ENCODE peak calls at places on chromosomes 13 and 19, in six cellular contexts. G, T, Z, Y, R and F are unnamed samples.

GRCh38 chr13:80901111-80902014 is 560.4 kb upstream of the SPRY2 start:
- DNase-seq in G (no peak), T (no peak), Z (no peak), Y (no peak), R (peak; percentile 18), F (no peak)

GRCh38 chr13:20391597-20392452 is 133.8 kb downstream of the CRYL1 start:
- DNase-seq in G (no peak), T (no peak), Z (no peak), Y (peak; percentile 21), R (no peak), F (no peak)

GRCh38 chr13:30829145-30829544 is 76.9 kb upstream of the MEDAG start:
- DNase-seq in G (no peak), T (no peak), Z (no peak), Y (peak; percentile 94), R (no peak), F (no peak)

GRCh38 chr19:18464646-18465045 is 26.7 kb upstream of the ISYNA1 start:
- DNase-seq in G (no peak), T (peak; percentile 83), Z (no peak), Y (peak; percentile 47), R (peak; percentile 87), F (peak; percentile 87)

GRCh38 chr13:30751183-30751933 is 16.0 kb downstream of the ALOX5AP start:
- DNase-seq in G (no peak), T (no peak), Z (no peak), Y (no peak), R (no peak), F (no peak)

GRCh38 chr19:50557009-50557613 is 11.1 kb downstream of the LRRC4B start:
- DNase-seq in G (no peak), T (no peak), Z (no peak), Y (no peak), R (no peak), F (peak; percentile 37)

GRCh38 chr19:47036233-47036651 is 12.2 kb downstream of the TMEM160 start:
- DNase-seq in G (no peak), T (no peak), Z (no peak), Y (peak; percentile 29), R (no peak), F (no peak)

GRCh38 chr19:53877361-53877766 is 4.6 kb upstream of the PRKCG start:
- DNase-seq in G (no peak), T (no peak), Z (no peak), Y (no peak), R (no peak), F (no peak)

GRCh38 chr13:22110368-22110767 is 439.5 kb downstream of the FGF9 start:
- DNase-seq in G (no peak), T (no peak), Z (no peak), Y (no peak), R (no peak), F (peak; percentile 43)

GRCh38 chr13:76667551-76667950 is 218.7 kb downstream of the KCTD12 start:
- DNase-seq in G (no peak), T (peak; percentile 37), Z (no peak), Y (peak; percentile 71), R (peak; percentile 24), F (no peak)

GRCh38 chr13:30776661-30777060 is 41.3 kb downstream of the ALOX5AP start:
- DNase-seq in G (no peak), T (no peak), Z (no peak), Y (no peak), R (no peak), F (no peak)

GRCh38 chr13:43348397-43348796 is 325.0 kb downstream of the DNAJC15 start:
- DNase-seq in G (no peak), T (no peak), Z (no peak), Y (peak; percentile 82), R (no peak), F (no peak)

GRCh38 chr13:95115525-95115924 is 185.7 kb downstream of the ABCC4 start:
- DNase-seq in G (no peak), T (no peak), Z (no peak), Y (no peak), R (no peak), F (no peak)

GRCh38 chr13:75145926-75146325 is 336.0 kb downstream of the TBC1D4 start:
- DNase-seq in G (no peak), T (no peak), Z (no peak), Y (no peak), R (no peak), F (no peak)

GRCh38 chr13:27660511-27660910 is 38.8 kb downstream of the POLR1D start:
- DNase-seq in G (no peak), T (no peak), Z (no peak), Y (no peak), R (no peak), F (no peak)

GRCh38 chr19:39200818-39201145 is 3.3 kb downstream of the SYCN start:
- DNase-seq in G (no peak), T (no peak), Z (no peak), Y (no peak), R (no peak), F (no peak)

GRCh38 chr13:111371211-111371610 is 50.8 kb downstream of the TEX29 start:
- DNase-seq in G (no peak), T (no peak), Z (no peak), Y (no peak), R (no peak), F (no peak)

GRCh38 chr19:35822579-35822978 is 9.9 kb upstream of the PRODH2 start:
- DNase-seq in G (no peak), T (no peak), Z (no peak), Y (no peak), R (no peak), F (no peak)

GRCh38 chr13:19864018-19864338 is 529 bp upstream of the ZMYM5 start:
- DNase-seq in G (peak; percentile 45), T (peak; percentile 72), Z (peak; percentile 44), Y (peak; percentile 83), R (peak; percentile 71), F (peak; percentile 89)

GRCh38 chr13:101390461-101390860 is 25.8 kb downstream of the NALCN start:
- DNase-seq in G (no peak), T (no peak), Z (no peak), Y (peak; percentile 37), R (no peak), F (no peak)